ENCODE peak calls at places on chromosomes 7 and 10, in seven cellular contexts. One of them, this sample, is unnamed.

GRCh38 chr10:114474989-114475388 is 70.7 kb upstream of the AFAP1L2 start:
- DNase-seq in iPS DF 6.9: no peak
- DNase-seq in NCI-H187 treated with DMSO at 0.1 percent for 48 hours: no peak
- DNase-seq in left ventricle myocardium inferior: no peak
- DNase-seq in Right ventricle myocardium superior: no peak
- DNase-seq in GM04503: no peak
- DNase-seq in naive thymus-derived CD8-positive, alpha-beta T cell: no peak
- DNase-seq in this sample: no peak

GRCh38 chr10:55091691-55092328 is 290.8 kb upstream of the PCDH15 start:
- DNase-seq in Right ventricle myocardium superior: no peak
- DNase-seq in GM04503: no peak
- DNase-seq in iPS DF 6.9: no peak
- DNase-seq in left ventricle myocardium inferior: no peak
- DNase-seq in naive thymus-derived CD8-positive, alpha-beta T cell: no peak
- DNase-seq in NCI-H187 treated with DMSO at 0.1 percent for 48 hours: no peak
- DNase-seq in this sample: no peak

GRCh38 chr7:88132725-88133124 is 87.1 kb downstream of the SRI start:
- DNase-seq in iPS DF 6.9: no peak
- DNase-seq in left ventricle myocardium inferior: no peak
- DNase-seq in Right ventricle myocardium superior: no peak
- DNase-seq in NCI-H187 treated with DMSO at 0.1 percent for 48 hours: no peak
- DNase-seq in GM04503: no peak
- DNase-seq in naive thymus-derived CD8-positive, alpha-beta T cell: no peak
- DNase-seq in this sample: no peak

GRCh38 chr7:135853499-135853898 is 104.9 kb upstream of the FAM180A start:
- DNase-seq in iPS DF 6.9: no peak
- DNase-seq in GM04503: peak
- DNase-seq in Right ventricle myocardium superior: no peak
- DNase-seq in NCI-H187 treated with DMSO at 0.1 percent for 48 hours: no peak
- DNase-seq in naive thymus-derived CD8-positive, alpha-beta T cell: no peak
- DNase-seq in left ventricle myocardium inferior: no peak
- DNase-seq in this sample: no peak

GRCh38 chr10:48609899-48610584 is 5.2 kb upstream of the ARHGAP22 start:
- DNase-seq in GM04503: no peak
- DNase-seq in iPS DF 6.9: no peak
- DNase-seq in NCI-H187 treated with DMSO at 0.1 percent for 48 hours: no peak
- DNase-seq in Right ventricle myocardium superior: no peak
- DNase-seq in left ventricle myocardium inferior: no peak
- DNase-seq in naive thymus-derived CD8-positive, alpha-beta T cell: no peak
- DNase-seq in this sample: no peak

GRCh38 chr10:11107953-11108352 is 90.3 kb downstream of the CELF2 start:
- DNase-seq in NCI-H187 treated with DMSO at 0.1 percent for 48 hours: no peak
- DNase-seq in Right ventricle myocardium superior: no peak
- DNase-seq in iPS DF 6.9: no peak
- DNase-seq in left ventricle myocardium inferior: no peak
- DNase-seq in GM04503: no peak
- DNase-seq in naive thymus-derived CD8-positive, alpha-beta T cell: no peak
- DNase-seq in this sample: no peak

GRCh38 chr10:72328829-72329204 is 25.9 kb downstream of the DNAJB12 start:
- DNase-seq in iPS DF 6.9: no peak
- DNase-seq in NCI-H187 treated with DMSO at 0.1 percent for 48 hours: no peak
- DNase-seq in Right ventricle myocardium superior: no peak
- DNase-seq in naive thymus-derived CD8-positive, alpha-beta T cell: peak
- DNase-seq in left ventricle myocardium inferior: no peak
- DNase-seq in GM04503: no peak
- DNase-seq in this sample: no peak

GRCh38 chr7:101373812-101374612 is 11.3 kb downstream of the COL26A1 start:
- DNase-seq in Right ventricle myocardium superior: no peak
- DNase-seq in left ventricle myocardium inferior: no peak
- DNase-seq in GM04503: no peak
- DNase-seq in NCI-H187 treated with DMSO at 0.1 percent for 48 hours: no peak
- DNase-seq in iPS DF 6.9: no peak
- DNase-seq in naive thymus-derived CD8-positive, alpha-beta T cell: no peak
- DNase-seq in this sample: no peak

GRCh38 chr7:2873686-2874551 is 29.8 kb upstream of the GNA12 start:
- DNase-seq in Right ventricle myocardium superior: no peak
- DNase-seq in naive thymus-derived CD8-positive, alpha-beta T cell: no peak
- DNase-seq in GM04503: no peak
- DNase-seq in NCI-H187 treated with DMSO at 0.1 percent for 48 hours: no peak
- DNase-seq in left ventricle myocardium inferior: no peak
- DNase-seq in iPS DF 6.9: peak
- DNase-seq in this sample: no peak

GRCh38 chr7:24175603-24176002 is 108.4 kb upstream of the NPY start:
- DNase-seq in GM04503: no peak
- DNase-seq in iPS DF 6.9: no peak
- DNase-seq in NCI-H187 treated with DMSO at 0.1 percent for 48 hours: no peak
- DNase-seq in naive thymus-derived CD8-positive, alpha-beta T cell: no peak
- DNase-seq in Right ventricle myocardium superior: no peak
- DNase-seq in left ventricle myocardium inferior: no peak
- DNase-seq in this sample: no peak

GRCh38 chr7:42315631-42316030 is 78.6 kb upstream of the GLI3 start:
- DNase-seq in naive thymus-derived CD8-positive, alpha-beta T cell: no peak
- DNase-seq in iPS DF 6.9: no peak
- DNase-seq in GM04503: peak
- DNase-seq in left ventricle myocardium inferior: no peak
- DNase-seq in NCI-H187 treated with DMSO at 0.1 percent for 48 hours: no peak
- DNase-seq in Right ventricle myocardium superior: no peak
- DNase-seq in this sample: no peak

GRCh38 chr10:42941790-42942189 is 135.1 kb upstream of the RET start:
- DNase-seq in left ventricle myocardium inferior: no peak
- DNase-seq in naive thymus-derived CD8-positive, alpha-beta T cell: no peak
- DNase-seq in iPS DF 6.9: no peak
- DNase-seq in Right ventricle myocardium superior: no peak
- DNase-seq in NCI-H187 treated with DMSO at 0.1 percent for 48 hours: no peak
- DNase-seq in GM04503: no peak
- DNase-seq in this sample: no peak

GRCh38 chr7:157339777-157340677 is 3.2 kb downstream of the DNAJB6 start:
- DNase-seq in NCI-H187 treated with DMSO at 0.1 percent for 48 hours: no peak
- DNase-seq in iPS DF 6.9: no peak
- DNase-seq in left ventricle myocardium inferior: peak
- DNase-seq in naive thymus-derived CD8-positive, alpha-beta T cell: peak
- DNase-seq in GM04503: no peak
- DNase-seq in Right ventricle myocardium superior: peak
- DNase-seq in this sample: peak

GRCh38 chr7:148147438-148147837 is 443.1 kb upstream of the C7orf33 start:
- DNase-seq in left ventricle myocardium inferior: no peak
- DNase-seq in GM04503: no peak
- DNase-seq in Right ventricle myocardium superior: no peak
- DNase-seq in NCI-H187 treated with DMSO at 0.1 percent for 48 hours: no peak
- DNase-seq in iPS DF 6.9: no peak
- DNase-seq in naive thymus-derived CD8-positive, alpha-beta T cell: no peak
- DNase-seq in this sample: no peak

GRCh38 chr10:86946215-86947170 is 10.9 kb downstream of the MMRN2 start:
- DNase-seq in Right ventricle myocardium superior: peak
- DNase-seq in naive thymus-derived CD8-positive, alpha-beta T cell: no peak
- DNase-seq in NCI-H187 treated with DMSO at 0.1 percent for 48 hours: no peak
- DNase-seq in left ventricle myocardium inferior: peak
- DNase-seq in GM04503: no peak
- DNase-seq in iPS DF 6.9: no peak
- DNase-seq in this sample: no peak

GRCh38 chr10:49502358-49502757 is 36.6 kb downstream of the ERCC6 start:
- DNase-seq in left ventricle myocardium inferior: peak
- DNase-seq in naive thymus-derived CD8-positive, alpha-beta T cell: no peak
- DNase-seq in Right ventricle myocardium superior: no peak
- DNase-seq in NCI-H187 treated with DMSO at 0.1 percent for 48 hours: no peak
- DNase-seq in GM04503: peak
- DNase-seq in iPS DF 6.9: no peak
- DNase-seq in this sample: no peak

GRCh38 chr7:112437038-112437437 is 13.2 kb upstream of the IFRD1 start:
- DNase-seq in NCI-H187 treated with DMSO at 0.1 percent for 48 hours: no peak
- DNase-seq in GM04503: no peak
- DNase-seq in left ventricle myocardium inferior: no peak
- DNase-seq in iPS DF 6.9: no peak
- DNase-seq in Right ventricle myocardium superior: no peak
- DNase-seq in naive thymus-derived CD8-positive, alpha-beta T cell: no peak
- DNase-seq in this sample: no peak

GRCh38 chr10:47354162-47354561 is 6.0 kb downstream of the RBP3 start:
- DNase-seq in NCI-H187 treated with DMSO at 0.1 percent for 48 hours: no peak
- DNase-seq in GM04503: no peak
- DNase-seq in iPS DF 6.9: no peak
- DNase-seq in naive thymus-derived CD8-positive, alpha-beta T cell: no peak
- DNase-seq in Right ventricle myocardium superior: no peak
- DNase-seq in left ventricle myocardium inferior: no peak
- DNase-seq in this sample: no peak

GRCh38 chr7:96314402-96315108 is 7.3 kb downstream of the SLC25A13 start:
- DNase-seq in iPS DF 6.9: no peak
- DNase-seq in Right ventricle myocardium superior: no peak
- DNase-seq in NCI-H187 treated with DMSO at 0.1 percent for 48 hours: no peak
- DNase-seq in left ventricle myocardium inferior: no peak
- DNase-seq in naive thymus-derived CD8-positive, alpha-beta T cell: no peak
- DNase-seq in GM04503: no peak
- DNase-seq in this sample: no peak

GRCh38 chr10:79027147-79028055 is 41.4 kb upstream of the ZMIZ1 start:
- DNase-seq in iPS DF 6.9: no peak
- DNase-seq in Right ventricle myocardium superior: no peak
- DNase-seq in left ventricle myocardium inferior: no peak
- DNase-seq in GM04503: no peak
- DNase-seq in naive thymus-derived CD8-positive, alpha-beta T cell: peak
- DNase-seq in NCI-H187 treated with DMSO at 0.1 percent for 48 hours: peak
- DNase-seq in this sample: no peak

GRCh38 chr10:99917963-99918825 is 91.6 kb downstream of the DNMBP start:
- DNase-seq in naive thymus-derived CD8-positive, alpha-beta T cell: no peak
- DNase-seq in Right ventricle myocardium superior: no peak
- DNase-seq in iPS DF 6.9: peak
- DNase-seq in GM04503: peak
- DNase-seq in left ventricle myocardium inferior: peak
- DNase-seq in NCI-H187 treated with DMSO at 0.1 percent for 48 hours: no peak
- DNase-seq in this sample: no peak

GRCh38 chr7:33601884-33602283 is 303.5 kb upstream of the BMPER start:
- DNase-seq in iPS DF 6.9: no peak
- DNase-seq in left ventricle myocardium inferior: no peak
- DNase-seq in NCI-H187 treated with DMSO at 0.1 percent for 48 hours: no peak
- DNase-seq in Right ventricle myocardium superior: no peak
- DNase-seq in GM04503: no peak
- DNase-seq in naive thymus-derived CD8-positive, alpha-beta T cell: no peak
- DNase-seq in this sample: no peak

GRCh38 chr10:24261627-24262026 is 52.7 kb downstream of the KIAA1217 start:
- DNase-seq in Right ventricle myocardium superior: no peak
- DNase-seq in NCI-H187 treated with DMSO at 0.1 percent for 48 hours: no peak
- DNase-seq in left ventricle myocardium inferior: no peak
- DNase-seq in GM04503: no peak
- DNase-seq in naive thymus-derived CD8-positive, alpha-beta T cell: no peak
- DNase-seq in iPS DF 6.9: no peak
- DNase-seq in this sample: no peak

GRCh38 chr10:131312261-131312801 is 810 bp upstream of the TCERG1L start:
- DNase-seq in left ventricle myocardium inferior: no peak
- DNase-seq in Right ventricle myocardium superior: no peak
- DNase-seq in GM04503: no peak
- DNase-seq in naive thymus-derived CD8-positive, alpha-beta T cell: no peak
- DNase-seq in NCI-H187 treated with DMSO at 0.1 percent for 48 hours: no peak
- DNase-seq in iPS DF 6.9: no peak
- DNase-seq in this sample: no peak

GRCh38 chr7:97021443-97022261 is 3.0 kb downstream of the DLX5 start:
- DNase-seq in naive thymus-derived CD8-positive, alpha-beta T cell: no peak
- DNase-seq in iPS DF 6.9: no peak
- DNase-seq in Right ventricle myocardium superior: no peak
- DNase-seq in NCI-H187 treated with DMSO at 0.1 percent for 48 hours: no peak
- DNase-seq in GM04503: no peak
- DNase-seq in left ventricle myocardium inferior: no peak
- DNase-seq in this sample: no peak

GRCh38 chr10:44462338-44462914 is 77.5 kb upstream of the CXCL12 start:
- DNase-seq in Right ventricle myocardium superior: no peak
- DNase-seq in GM04503: no peak
- DNase-seq in left ventricle myocardium inferior: no peak
- DNase-seq in iPS DF 6.9: no peak
- DNase-seq in NCI-H187 treated with DMSO at 0.1 percent for 48 hours: no peak
- DNase-seq in naive thymus-derived CD8-positive, alpha-beta T cell: no peak
- DNase-seq in this sample: no peak

GRCh38 chr10:103958996-103959395 is 7.9 kb upstream of the SLK start:
- DNase-seq in Right ventricle myocardium superior: no peak
- DNase-seq in NCI-H187 treated with DMSO at 0.1 percent for 48 hours: no peak
- DNase-seq in GM04503: no peak
- DNase-seq in left ventricle myocardium inferior: no peak
- DNase-seq in naive thymus-derived CD8-positive, alpha-beta T cell: no peak
- DNase-seq in iPS DF 6.9: no peak
- DNase-seq in this sample: no peak

GRCh38 chr10:100009793-100010676 is at the start of gene DNMBP:
- DNase-seq in NCI-H187 treated with DMSO at 0.1 percent for 48 hours: no peak
- DNase-seq in left ventricle myocardium inferior: peak
- DNase-seq in GM04503: no peak
- DNase-seq in iPS DF 6.9: peak
- DNase-seq in Right ventricle myocardium superior: peak
- DNase-seq in naive thymus-derived CD8-positive, alpha-beta T cell: peak
- DNase-seq in this sample: peak

GRCh38 chr7:16708980-16709379 is 44.6 kb upstream of the TSPAN13 start:
- DNase-seq in GM04503: peak
- DNase-seq in naive thymus-derived CD8-positive, alpha-beta T cell: no peak
- DNase-seq in left ventricle myocardium inferior: no peak
- DNase-seq in NCI-H187 treated with DMSO at 0.1 percent for 48 hours: no peak
- DNase-seq in iPS DF 6.9: no peak
- DNase-seq in Right ventricle myocardium superior: no peak
- DNase-seq in this sample: no peak

GRCh38 chr10:18906636-18907035 is 142.0 kb upstream of the MALRD1 start:
- DNase-seq in Right ventricle myocardium superior: no peak
- DNase-seq in naive thymus-derived CD8-positive, alpha-beta T cell: no peak
- DNase-seq in iPS DF 6.9: no peak
- DNase-seq in left ventricle myocardium inferior: no peak
- DNase-seq in GM04503: no peak
- DNase-seq in NCI-H187 treated with DMSO at 0.1 percent for 48 hours: no peak
- DNase-seq in this sample: no peak

GRCh38 chr7:128915271-128915819 is 4.8 kb upstream of the KCP start:
- DNase-seq in naive thymus-derived CD8-positive, alpha-beta T cell: no peak
- DNase-seq in Right ventricle myocardium superior: no peak
- DNase-seq in left ventricle myocardium inferior: no peak
- DNase-seq in NCI-H187 treated with DMSO at 0.1 percent for 48 hours: no peak
- DNase-seq in GM04503: no peak
- DNase-seq in iPS DF 6.9: no peak
- DNase-seq in this sample: no peak

GRCh38 chr10:128606041-128606440 is 479.8 kb upstream of the MKI67 start:
- DNase-seq in naive thymus-derived CD8-positive, alpha-beta T cell: no peak
- DNase-seq in NCI-H187 treated with DMSO at 0.1 percent for 48 hours: no peak
- DNase-seq in iPS DF 6.9: no peak
- DNase-seq in Right ventricle myocardium superior: no peak
- DNase-seq in left ventricle myocardium inferior: no peak
- DNase-seq in GM04503: no peak
- DNase-seq in this sample: no peak

GRCh38 chr10:83723080-83723479 is 416.2 kb upstream of the GHITM start:
- DNase-seq in Right ventricle myocardium superior: no peak
- DNase-seq in left ventricle myocardium inferior: no peak
- DNase-seq in naive thymus-derived CD8-positive, alpha-beta T cell: no peak
- DNase-seq in NCI-H187 treated with DMSO at 0.1 percent for 48 hours: no peak
- DNase-seq in GM04503: no peak
- DNase-seq in iPS DF 6.9: no peak
- DNase-seq in this sample: no peak

GRCh38 chr7:106112118-106112971 is at the start of gene SYPL1:
- DNase-seq in left ventricle myocardium inferior: peak
- DNase-seq in iPS DF 6.9: peak
- DNase-seq in naive thymus-derived CD8-positive, alpha-beta T cell: peak
- DNase-seq in GM04503: peak
- DNase-seq in Right ventricle myocardium superior: peak
- DNase-seq in NCI-H187 treated with DMSO at 0.1 percent for 48 hours: peak
- DNase-seq in this sample: no peak

GRCh38 chr10:131650771-131651673 is 249.8 kb upstream of the PPP2R2D start:
- DNase-seq in naive thymus-derived CD8-positive, alpha-beta T cell: no peak
- DNase-seq in GM04503: no peak
- DNase-seq in left ventricle myocardium inferior: no peak
- DNase-seq in Right ventricle myocardium superior: no peak
- DNase-seq in NCI-H187 treated with DMSO at 0.1 percent for 48 hours: no peak
- DNase-seq in iPS DF 6.9: no peak
- DNase-seq in this sample: no peak

GRCh38 chr7:88928266-88928665 is 132.7 kb upstream of the TEX47 start:
- DNase-seq in NCI-H187 treated with DMSO at 0.1 percent for 48 hours: no peak
- DNase-seq in naive thymus-derived CD8-positive, alpha-beta T cell: no peak
- DNase-seq in left ventricle myocardium inferior: no peak
- DNase-seq in GM04503: no peak
- DNase-seq in iPS DF 6.9: no peak
- DNase-seq in Right ventricle myocardium superior: no peak
- DNase-seq in this sample: no peak

GRCh38 chr7:50793115-50793946 is 10.6 kb upstream of the GRB10 start:
- DNase-seq in iPS DF 6.9: no peak
- DNase-seq in Right ventricle myocardium superior: peak
- DNase-seq in left ventricle myocardium inferior: peak
- DNase-seq in GM04503: no peak
- DNase-seq in naive thymus-derived CD8-positive, alpha-beta T cell: peak
- DNase-seq in NCI-H187 treated with DMSO at 0.1 percent for 48 hours: no peak
- DNase-seq in this sample: no peak

GRCh38 chr10:97892506-97892905 is 42.9 kb downstream of the GOLGA7B start:
- DNase-seq in iPS DF 6.9: no peak
- DNase-seq in Right ventricle myocardium superior: no peak
- DNase-seq in NCI-H187 treated with DMSO at 0.1 percent for 48 hours: no peak
- DNase-seq in naive thymus-derived CD8-positive, alpha-beta T cell: no peak
- DNase-seq in left ventricle myocardium inferior: no peak
- DNase-seq in GM04503: no peak
- DNase-seq in this sample: no peak

This sample was measured in KG1.